ENCODE peak calls at places on chromosomes 12 and 14, in nine cellular contexts. One of them, this sample, is unnamed.
A peak's percentile ranks its signal among the peaks of the same experiment; 100 is the strongest.

GRCh38 chr12:43806737-43807072 is 588 bp upstream of the TWF1 start:
- DNase-seq in renal cortical epithelial cell: no peak
- DNase-seq in stimulated activated naive B cell treated with anti-CD40 and anti-IgM and Interleukin-4, amounts not matched to agents 10 μg/mL and 1 μg/mL and 100 μg/mL, for 72 hours: no peak
- DNase-seq in activated CD4-positive, alpha-beta T cell treated with anti-CD3 and anti-CD28 coated beads for 24 hours: no peak
- DNase-seq in kidney tubule cell: no peak
- DNase-seq in GM19239: no peak
- DNase-seq in stimulated activated CD8-positive, alpha-beta memory T cell treated with anti-CD3 and anti-CD28 coated beads, Interleukin-7, amount 100 ng/mL, for 1 hour: no peak
- DNase-seq in B cell: no peak
- DNase-seq in GM06990: no peak
- DNase-seq in this sample: no peak

GRCh38 chr14:64973026-64973442 is 898 bp upstream of the RAB15 start:
- DNase-seq in activated CD4-positive, alpha-beta T cell treated with anti-CD3 and anti-CD28 coated beads for 24 hours: no peak
- DNase-seq in kidney tubule cell: no peak
- DNase-seq in renal cortical epithelial cell: no peak
- DNase-seq in B cell: no peak
- DNase-seq in GM06990: no peak
- DNase-seq in stimulated activated CD8-positive, alpha-beta memory T cell treated with anti-CD3 and anti-CD28 coated beads, Interleukin-7, amount 100 ng/mL, for 1 hour: no peak
- DNase-seq in GM19239: no peak
- DNase-seq in stimulated activated naive B cell treated with anti-CD40 and anti-IgM and Interleukin-4, amounts not matched to agents 10 μg/mL and 1 μg/mL and 100 μg/mL, for 72 hours: no peak
- DNase-seq in this sample: no peak

GRCh38 chr14:61358812-61359211 is 37.4 kb downstream of the PRKCH start:
- DNase-seq in GM06990: no peak
- DNase-seq in renal cortical epithelial cell: no peak
- DNase-seq in kidney tubule cell: peak; percentile 40
- DNase-seq in activated CD4-positive, alpha-beta T cell treated with anti-CD3 and anti-CD28 coated beads for 24 hours: no peak
- DNase-seq in B cell: no peak
- DNase-seq in GM19239: no peak
- DNase-seq in stimulated activated CD8-positive, alpha-beta memory T cell treated with anti-CD3 and anti-CD28 coated beads, Interleukin-7, amount 100 ng/mL, for 1 hour: no peak
- DNase-seq in stimulated activated naive B cell treated with anti-CD40 and anti-IgM and Interleukin-4, amounts not matched to agents 10 μg/mL and 1 μg/mL and 100 μg/mL, for 72 hours: no peak
- DNase-seq in this sample: no peak

GRCh38 chr12:119998471-119999245 is 9.6 kb downstream of the BICDL1 start:
- DNase-seq in stimulated activated CD8-positive, alpha-beta memory T cell treated with anti-CD3 and anti-CD28 coated beads, Interleukin-7, amount 100 ng/mL, for 1 hour: no peak
- DNase-seq in renal cortical epithelial cell: peak; percentile 27
- DNase-seq in B cell: no peak
- DNase-seq in stimulated activated naive B cell treated with anti-CD40 and anti-IgM and Interleukin-4, amounts not matched to agents 10 μg/mL and 1 μg/mL and 100 μg/mL, for 72 hours: no peak
- DNase-seq in activated CD4-positive, alpha-beta T cell treated with anti-CD3 and anti-CD28 coated beads for 24 hours: no peak
- DNase-seq in GM19239: no peak
- DNase-seq in kidney tubule cell: peak; percentile 62
- DNase-seq in GM06990: no peak
- DNase-seq in this sample: no peak

GRCh38 chr12:104280703-104281458 is 22.7 kb upstream of the EID3 start:
- DNase-seq in activated CD4-positive, alpha-beta T cell treated with anti-CD3 and anti-CD28 coated beads for 24 hours: no peak
- DNase-seq in B cell: no peak
- DNase-seq in stimulated activated naive B cell treated with anti-CD40 and anti-IgM and Interleukin-4, amounts not matched to agents 10 μg/mL and 1 μg/mL and 100 μg/mL, for 72 hours: no peak
- DNase-seq in kidney tubule cell: peak; percentile 97
- DNase-seq in stimulated activated CD8-positive, alpha-beta memory T cell treated with anti-CD3 and anti-CD28 coated beads, Interleukin-7, amount 100 ng/mL, for 1 hour: no peak
- DNase-seq in GM19239: no peak
- DNase-seq in renal cortical epithelial cell: peak; percentile 95
- DNase-seq in GM06990: no peak
- DNase-seq in this sample: no peak

GRCh38 chr12:21775130-21775920 is 819 bp upstream of the KCNJ8 start:
- DNase-seq in renal cortical epithelial cell: no peak
- DNase-seq in activated CD4-positive, alpha-beta T cell treated with anti-CD3 and anti-CD28 coated beads for 24 hours: no peak
- DNase-seq in stimulated activated naive B cell treated with anti-CD40 and anti-IgM and Interleukin-4, amounts not matched to agents 10 μg/mL and 1 μg/mL and 100 μg/mL, for 72 hours: no peak
- DNase-seq in GM06990: no peak
- DNase-seq in stimulated activated CD8-positive, alpha-beta memory T cell treated with anti-CD3 and anti-CD28 coated beads, Interleukin-7, amount 100 ng/mL, for 1 hour: no peak
- DNase-seq in B cell: no peak
- DNase-seq in kidney tubule cell: no peak
- DNase-seq in GM19239: no peak
- DNase-seq in this sample: no peak

GRCh38 chr12:108043750-108044149 is 85.3 kb upstream of the WSCD2 start:
- DNase-seq in stimulated activated naive B cell treated with anti-CD40 and anti-IgM and Interleukin-4, amounts not matched to agents 10 μg/mL and 1 μg/mL and 100 μg/mL, for 72 hours: no peak
- DNase-seq in B cell: no peak
- DNase-seq in GM06990: no peak
- DNase-seq in GM19239: no peak
- DNase-seq in activated CD4-positive, alpha-beta T cell treated with anti-CD3 and anti-CD28 coated beads for 24 hours: no peak
- DNase-seq in stimulated activated CD8-positive, alpha-beta memory T cell treated with anti-CD3 and anti-CD28 coated beads, Interleukin-7, amount 100 ng/mL, for 1 hour: no peak
- DNase-seq in renal cortical epithelial cell: no peak
- DNase-seq in kidney tubule cell: no peak
- DNase-seq in this sample: no peak

GRCh38 chr12:106246891-106247730 is 709 bp downstream of the CKAP4 start:
- DNase-seq in B cell: peak; percentile 56
- DNase-seq in GM19239: peak; percentile 67
- DNase-seq in kidney tubule cell: peak; percentile 69
- DNase-seq in stimulated activated naive B cell treated with anti-CD40 and anti-IgM and Interleukin-4, amounts not matched to agents 10 μg/mL and 1 μg/mL and 100 μg/mL, for 72 hours: no peak
- DNase-seq in activated CD4-positive, alpha-beta T cell treated with anti-CD3 and anti-CD28 coated beads for 24 hours: no peak
- DNase-seq in stimulated activated CD8-positive, alpha-beta memory T cell treated with anti-CD3 and anti-CD28 coated beads, Interleukin-7, amount 100 ng/mL, for 1 hour: no peak
- DNase-seq in renal cortical epithelial cell: no peak
- DNase-seq in GM06990: peak; percentile 66
- DNase-seq in this sample: no peak

GRCh38 chr12:57031228-57031670 is 14.9 kb upstream of the TAC3 start:
- DNase-seq in stimulated activated CD8-positive, alpha-beta memory T cell treated with anti-CD3 and anti-CD28 coated beads, Interleukin-7, amount 100 ng/mL, for 1 hour: no peak
- DNase-seq in GM06990: no peak
- DNase-seq in B cell: no peak
- DNase-seq in GM19239: peak; percentile 33
- DNase-seq in activated CD4-positive, alpha-beta T cell treated with anti-CD3 and anti-CD28 coated beads for 24 hours: no peak
- DNase-seq in stimulated activated naive B cell treated with anti-CD40 and anti-IgM and Interleukin-4, amounts not matched to agents 10 μg/mL and 1 μg/mL and 100 μg/mL, for 72 hours: no peak
- DNase-seq in renal cortical epithelial cell: no peak
- DNase-seq in kidney tubule cell: peak; percentile 21
- DNase-seq in this sample: no peak

GRCh38 chr14:23215421-23215820 is 22.3 kb upstream of the RNF212B start:
- DNase-seq in stimulated activated naive B cell treated with anti-CD40 and anti-IgM and Interleukin-4, amounts not matched to agents 10 μg/mL and 1 μg/mL and 100 μg/mL, for 72 hours: no peak
- DNase-seq in kidney tubule cell: no peak
- DNase-seq in GM06990: no peak
- DNase-seq in renal cortical epithelial cell: no peak
- DNase-seq in GM19239: no peak
- DNase-seq in stimulated activated CD8-positive, alpha-beta memory T cell treated with anti-CD3 and anti-CD28 coated beads, Interleukin-7, amount 100 ng/mL, for 1 hour: no peak
- DNase-seq in activated CD4-positive, alpha-beta T cell treated with anti-CD3 and anti-CD28 coated beads for 24 hours: no peak
- DNase-seq in B cell: no peak
- DNase-seq in this sample: no peak

GRCh38 chr14:99603471-99603933 is 505 bp downstream of the CCDC85C start:
- DNase-seq in B cell: no peak
- DNase-seq in stimulated activated CD8-positive, alpha-beta memory T cell treated with anti-CD3 and anti-CD28 coated beads, Interleukin-7, amount 100 ng/mL, for 1 hour: no peak
- DNase-seq in GM19239: no peak
- DNase-seq in kidney tubule cell: peak; percentile 63
- DNase-seq in GM06990: peak; percentile 48
- DNase-seq in activated CD4-positive, alpha-beta T cell treated with anti-CD3 and anti-CD28 coated beads for 24 hours: no peak
- DNase-seq in renal cortical epithelial cell: no peak
- DNase-seq in stimulated activated naive B cell treated with anti-CD40 and anti-IgM and Interleukin-4, amounts not matched to agents 10 μg/mL and 1 μg/mL and 100 μg/mL, for 72 hours: peak; percentile 40
- DNase-seq in this sample: no peak

GRCh38 chr14:71701990-71702389 is 230.2 kb upstream of the RGS6 start:
- DNase-seq in GM06990: no peak
- DNase-seq in stimulated activated naive B cell treated with anti-CD40 and anti-IgM and Interleukin-4, amounts not matched to agents 10 μg/mL and 1 μg/mL and 100 μg/mL, for 72 hours: no peak
- DNase-seq in kidney tubule cell: no peak
- DNase-seq in renal cortical epithelial cell: no peak
- DNase-seq in B cell: no peak
- DNase-seq in activated CD4-positive, alpha-beta T cell treated with anti-CD3 and anti-CD28 coated beads for 24 hours: no peak
- DNase-seq in stimulated activated CD8-positive, alpha-beta memory T cell treated with anti-CD3 and anti-CD28 coated beads, Interleukin-7, amount 100 ng/mL, for 1 hour: no peak
- DNase-seq in GM19239: no peak
- DNase-seq in this sample: no peak